ENCODE peak calls at places on chromosomes 2 and 18, in four cellular contexts. One of them, this sample, is unnamed.

GRCh38 chr18:23053756-23054457 is 81.4 kb upstream of the CABLES1 start:
- DNase-seq in right atrium auricular region: no peak
- DNase-seq in nucleus accumbens: no peak
- DNase-seq in GM23248: peak; percentile 85
- DNase-seq in this sample: no peak

GRCh38 chr2:150175034-150175433 is 312.4 kb downstream of the RND3 start:
- DNase-seq in right atrium auricular region: no peak
- DNase-seq in nucleus accumbens: no peak
- DNase-seq in GM23248: no peak
- DNase-seq in this sample: no peak

GRCh38 chr2:112163541-112163981 is 25.4 kb downstream of the FBLN7 start:
- DNase-seq in right atrium auricular region: no peak
- DNase-seq in nucleus accumbens: no peak
- DNase-seq in GM23248: no peak
- DNase-seq in this sample: no peak

GRCh38 chr2:196079052-196079451 is 10.4 kb upstream of the DNAH7 start:
- DNase-seq in right atrium auricular region: no peak
- DNase-seq in nucleus accumbens: no peak
- DNase-seq in GM23248: peak; percentile 2
- DNase-seq in this sample: no peak

GRCh38 chr2:23373666-23374065 is 11.3 kb upstream of the KLHL29 start:
- DNase-seq in right atrium auricular region: no peak
- DNase-seq in nucleus accumbens: no peak
- DNase-seq in GM23248: no peak
- DNase-seq in this sample: no peak

GRCh38 chr18:7958081-7958896 is 391.2 kb downstream of the PTPRM start:
- DNase-seq in right atrium auricular region: no peak
- DNase-seq in nucleus accumbens: no peak
- DNase-seq in GM23248: peak; percentile 6
- DNase-seq in this sample: no peak

GRCh38 chr18:68564961-68565360 is 149.9 kb downstream of the TMX3 start:
- DNase-seq in right atrium auricular region: no peak
- DNase-seq in nucleus accumbens: no peak
- DNase-seq in GM23248: peak; percentile 58
- DNase-seq in this sample: no peak

GRCh38 chr2:69946351-69947077 is 14.9 kb downstream of the ASPRV1 start:
- DNase-seq in right atrium auricular region: peak; percentile 53
- DNase-seq in nucleus accumbens: no peak
- DNase-seq in GM23248: peak; percentile 63
- DNase-seq in this sample: no peak

GRCh38 chr2:172178035-172178434 is 75.3 kb upstream of the DLX2 start:
- DNase-seq in right atrium auricular region: no peak
- DNase-seq in nucleus accumbens: no peak
- DNase-seq in GM23248: peak; percentile 65
- DNase-seq in this sample: no peak

GRCh38 chr2:152405206-152406118 is 70.5 kb downstream of the FMNL2 start:
- DNase-seq in right atrium auricular region: no peak
- DNase-seq in nucleus accumbens: no peak
- DNase-seq in GM23248: peak; percentile 23
- DNase-seq in this sample: no peak

GRCh38 chr2:32068-32467 is 14.2 kb downstream of the FAM110C start:
- DNase-seq in right atrium auricular region: no peak
- DNase-seq in nucleus accumbens: no peak
- DNase-seq in GM23248: no peak
- DNase-seq in this sample: no peak

GRCh38 chr18:66749475-66750035 is 145.7 kb upstream of the CDH19 start:
- DNase-seq in right atrium auricular region: no peak
- DNase-seq in nucleus accumbens: no peak
- DNase-seq in GM23248: no peak
- DNase-seq in this sample: no peak

GRCh38 chr2:96308248-96308647 is 2.9 kb upstream of the SNRNP200 start:
- DNase-seq in right atrium auricular region: no peak
- DNase-seq in nucleus accumbens: no peak
- DNase-seq in GM23248: no peak
- DNase-seq in this sample: no peak

GRCh38 chr18:7754725-7755181 is 187.6 kb downstream of the PTPRM start:
- DNase-seq in right atrium auricular region: no peak
- DNase-seq in nucleus accumbens: no peak
- DNase-seq in GM23248: no peak
- DNase-seq in this sample: no peak

GRCh38 chr2:204228169-204228940 is 291.8 kb downstream of the ICOS start:
- DNase-seq in right atrium auricular region: no peak
- DNase-seq in nucleus accumbens: no peak
- DNase-seq in GM23248: no peak
- DNase-seq in this sample: no peak

GRCh38 chr2:71716697-71717624 is 263.6 kb downstream of the DYSF start:
- DNase-seq in right atrium auricular region: peak; percentile 96
- DNase-seq in nucleus accumbens: no peak
- DNase-seq in GM23248: peak; percentile 93
- DNase-seq in this sample: peak; percentile 52

GRCh38 chr18:53819174-53819573 is 405.3 kb downstream of the MBD2 start:
- DNase-seq in right atrium auricular region: no peak
- DNase-seq in nucleus accumbens: no peak
- DNase-seq in GM23248: no peak
- DNase-seq in this sample: no peak

GRCh38 chr2:186241874-186242273 is 244.2 kb upstream of the ZC3H15 start:
- DNase-seq in right atrium auricular region: no peak
- DNase-seq in nucleus accumbens: no peak
- DNase-seq in GM23248: no peak
- DNase-seq in this sample: no peak

GRCh38 chr2:218180728-218181127 is 14.0 kb upstream of the CXCR1 start:
- DNase-seq in right atrium auricular region: no peak
- DNase-seq in nucleus accumbens: no peak
- DNase-seq in GM23248: peak; percentile 38
- DNase-seq in this sample: peak; percentile 21

GRCh38 chr2:54945401-54946219 is 104.6 kb downstream of the RTN4 start:
- DNase-seq in right atrium auricular region: peak; percentile 87
- DNase-seq in nucleus accumbens: peak; percentile 53
- DNase-seq in GM23248: peak; percentile 91
- DNase-seq in this sample: no peak

GRCh38 chr2:124875627-124876244 is 850.6 kb downstream of the CNTNAP5 start:
- DNase-seq in right atrium auricular region: no peak
- DNase-seq in nucleus accumbens: no peak
- DNase-seq in GM23248: no peak
- DNase-seq in this sample: no peak

GRCh38 chr2:227471924-227472264 is at the start of gene AGFG1:
- DNase-seq in right atrium auricular region: peak; percentile 82
- DNase-seq in nucleus accumbens: peak; percentile 73
- DNase-seq in GM23248: peak; percentile 79
- DNase-seq in this sample: peak; percentile 87

GRCh38 chr2:165952600-165953210 is 871 bp downstream of the TTC21B start:
- DNase-seq in right atrium auricular region: no peak
- DNase-seq in nucleus accumbens: no peak
- DNase-seq in GM23248: peak; percentile 34
- DNase-seq in this sample: no peak

GRCh38 chr2:58899692-58900091 is 658.6 kb upstream of the FANCL start:
- DNase-seq in right atrium auricular region: no peak
- DNase-seq in nucleus accumbens: no peak
- DNase-seq in GM23248: peak; percentile 79
- DNase-seq in this sample: no peak

GRCh38 chr2:66346241-66346664 is 88.7 kb upstream of the MEIS1 start:
- DNase-seq in right atrium auricular region: no peak
- DNase-seq in nucleus accumbens: no peak
- DNase-seq in GM23248: no peak
- DNase-seq in this sample: no peak

GRCh38 chr2:239598732-239599090 is 197.9 kb upstream of the HDAC4 start:
- DNase-seq in right atrium auricular region: no peak
- DNase-seq in nucleus accumbens: no peak
- DNase-seq in GM23248: no peak
- DNase-seq in this sample: no peak

GRCh38 chr2:224551693-224552092 is 33.5 kb downstream of the CUL3 start:
- DNase-seq in right atrium auricular region: no peak
- DNase-seq in nucleus accumbens: no peak
- DNase-seq in GM23248: no peak
- DNase-seq in this sample: no peak

GRCh38 chr18:12645751-12646203 is 12.1 kb downstream of the SPIRE1 start:
- DNase-seq in right atrium auricular region: no peak
- DNase-seq in nucleus accumbens: no peak
- DNase-seq in GM23248: peak; percentile 46
- DNase-seq in this sample: no peak

GRCh38 chr18:40987581-40987980 is 967.5 kb upstream of the PIK3C3 start:
- DNase-seq in right atrium auricular region: no peak
- DNase-seq in nucleus accumbens: no peak
- DNase-seq in GM23248: no peak
- DNase-seq in this sample: no peak

GRCh38 chr2:12577567-12577966 is 139.2 kb upstream of the TRIB2 start:
- DNase-seq in right atrium auricular region: no peak
- DNase-seq in nucleus accumbens: no peak
- DNase-seq in GM23248: no peak
- DNase-seq in this sample: no peak

GRCh38 chr2:201401815-201402214 is 44.7 kb upstream of the FLACC1 start:
- DNase-seq in right atrium auricular region: no peak
- DNase-seq in nucleus accumbens: no peak
- DNase-seq in GM23248: no peak
- DNase-seq in this sample: no peak

GRCh38 chr2:219418155-219418569 is at the start of gene DES:
- DNase-seq in right atrium auricular region: no peak
- DNase-seq in nucleus accumbens: no peak
- DNase-seq in GM23248: peak; percentile 61
- DNase-seq in this sample: no peak

This sample was measured in left colon.